ENCODE peak calls at places on chromosomes 11 and 22, in six cellular contexts. H is activated T-helper 1 cell treated with Interleukin-2 at 50 U/mL for 16 hours; M is lower leg skin; L is psoas muscle; Q is H1; U is activated CD4-positive, alpha-beta T cell treated with anti-CD3 and anti-CD28 coated beads, Interleukin-2, amount 10 ng/mL, durations not matched to agents 7 days and 5 days. I is an unnamed sample.

GRCh38 chr11:32210601-32211000 is 119.7 kb downstream of the RCN1 start:
- DNase-seq in M (no peak), H (no peak), L (no peak), Q (no peak), U (no peak), I (no peak)

GRCh38 chr11:9367551-9367950 is 16.9 kb upstream of the IPO7 start:
- DNase-seq in H (no peak), L (no peak), M (no peak), Q (no peak), U (no peak), I (no peak)

GRCh38 chr11:77530879-77531278 is 57.0 kb upstream of the PAK1 start:
- DNase-seq in H (no peak), Q (no peak), U (no peak), M (no peak), L (no peak), I (no peak)

GRCh38 chr22:42622061-42622710 is 7.5 kb upstream of the POLDIP3 start:
- DNase-seq in U (no peak), H (no peak), M (no peak), Q (no peak), L (no peak), I (no peak)

GRCh38 chr11:111388431-111388830 is 9.4 kb upstream of the POU2AF1 start:
- DNase-seq in Q (no peak), H (no peak), U (no peak), M (no peak), L (no peak), I (no peak)

GRCh38 chr11:72195518-72195917 is 3.6 kb downstream of the FOLR1 start:
- DNase-seq in Q (no peak), U (no peak), M (no peak), H (no peak), L (no peak), I (no peak)

GRCh38 chr11:111348147-111348546 is 30.9 kb downstream of the POU2AF1 start:
- DNase-seq in L (no peak), Q (no peak), M (no peak), U (no peak), H (no peak), I (no peak)

GRCh38 chr22:25374871-25375270 is 155.4 kb downstream of the CRYBB2 start:
- DNase-seq in U (no peak), L (no peak), Q (no peak), H (no peak), M (no peak), I (no peak)

GRCh38 chr11:789951-790350 is at the start of gene CEND1:
- DNase-seq in Q (no peak), L (peak), M (no peak), U (peak), H (no peak), I (no peak)

GRCh38 chr11:73413246-73413645 is 37.0 kb downstream of the RELT start:
- DNase-seq in Q (no peak), U (no peak), H (no peak), M (no peak), L (no peak), I (no peak)

GRCh38 chr22:30863161-30863833 is 105.3 kb downstream of the MORC2 start:
- DNase-seq in L (no peak), H (no peak), Q (no peak), U (no peak), M (no peak), I (no peak)

GRCh38 chr11:1202776-1203504 is 19.9 kb upstream of the MUC5B start:
- DNase-seq in L (peak), Q (peak), U (peak), H (peak), M (no peak), I (peak)

GRCh38 chr22:50516068-50516467 is 8.0 kb downstream of the NCAPH2 start:
- DNase-seq in Q (no peak), H (no peak), M (no peak), U (no peak), L (no peak), I (no peak)

I was measured in uterus.